ENCODE peak calls at places on chromosomes 5 and 9, in six cellular contexts. One of them, this sample, is unnamed.

GRCh38 chr5:3389471-3390026 is 206.1 kb upstream of the IRX1 start:
- DNase-seq in neuronal stem cell: no peak
- DNase-seq in H9: no peak
- DNase-seq in mesenchymal stem cell: no peak
- DNase-seq in IMR-90: no peak
- DNase-seq in H1: no peak
- DNase-seq in this sample: peak; percentile 11

GRCh38 chr5:123285122-123286011 is 137.8 kb downstream of the CEP120 start:
- DNase-seq in neuronal stem cell: peak; percentile 33
- DNase-seq in H9: peak; percentile 35
- DNase-seq in mesenchymal stem cell: peak; percentile 79
- DNase-seq in IMR-90: peak; percentile 61
- DNase-seq in H1: peak; percentile 54
- DNase-seq in this sample: peak; percentile 82

GRCh38 chr5:150163547-150164059 is 3.0 kb upstream of the CDX1 start:
- DNase-seq in neuronal stem cell: no peak
- DNase-seq in H9: peak; percentile 64
- DNase-seq in mesenchymal stem cell: no peak
- DNase-seq in IMR-90: no peak
- DNase-seq in H1: no peak
- DNase-seq in this sample: peak; percentile 38

GRCh38 chr9:91214086-91214485 is 147.6 kb downstream of the AUH start:
- DNase-seq in neuronal stem cell: no peak
- DNase-seq in H9: no peak
- DNase-seq in mesenchymal stem cell: no peak
- DNase-seq in IMR-90: peak; percentile 39
- DNase-seq in H1: no peak
- DNase-seq in this sample: no peak

GRCh38 chr5:96026334-96027065 is 64.8 kb upstream of the ELL2 start:
- DNase-seq in neuronal stem cell: no peak
- DNase-seq in H9: no peak
- DNase-seq in mesenchymal stem cell: peak; percentile 40
- DNase-seq in IMR-90: peak; percentile 78
- DNase-seq in H1: no peak
- DNase-seq in this sample: no peak

GRCh38 chr9:36962721-36963120 is 71.3 kb downstream of the PAX5 start:
- DNase-seq in neuronal stem cell: no peak
- DNase-seq in H9: peak; percentile 25
- DNase-seq in mesenchymal stem cell: no peak
- DNase-seq in IMR-90: no peak
- DNase-seq in H1: peak; percentile 37
- DNase-seq in this sample: no peak

GRCh38 chr9:96199006-96199405 is 103.0 kb downstream of the HSD17B3 start:
- DNase-seq in neuronal stem cell: no peak
- DNase-seq in H9: no peak
- DNase-seq in mesenchymal stem cell: no peak
- DNase-seq in IMR-90: no peak
- DNase-seq in H1: no peak
- DNase-seq in this sample: no peak

GRCh38 chr9:92426501-92426900 is 2.2 kb upstream of the OMD start:
- DNase-seq in neuronal stem cell: no peak
- DNase-seq in H9: no peak
- DNase-seq in mesenchymal stem cell: no peak
- DNase-seq in IMR-90: no peak
- DNase-seq in H1: no peak
- DNase-seq in this sample: no peak

GRCh38 chr5:1468247-1468612 is 23.0 kb upstream of the SLC6A3 start:
- DNase-seq in neuronal stem cell: no peak
- DNase-seq in H9: peak; percentile 73
- DNase-seq in mesenchymal stem cell: no peak
- DNase-seq in IMR-90: no peak
- DNase-seq in H1: peak; percentile 78
- DNase-seq in this sample: peak; percentile 61

GRCh38 chr9:111178361-111179043 is 140.2 kb upstream of the LPAR1 start:
- DNase-seq in neuronal stem cell: no peak
- DNase-seq in H9: no peak
- DNase-seq in mesenchymal stem cell: peak; percentile 28
- DNase-seq in IMR-90: peak; percentile 95
- DNase-seq in H1: no peak
- DNase-seq in this sample: no peak

GRCh38 chr5:145072880-145073279 is 762.3 kb downstream of the PRELID2 start:
- DNase-seq in neuronal stem cell: peak; percentile 24
- DNase-seq in H9: no peak
- DNase-seq in mesenchymal stem cell: no peak
- DNase-seq in IMR-90: no peak
- DNase-seq in H1: no peak
- DNase-seq in this sample: no peak

GRCh38 chr9:137084526-137084925 is 2.3 kb upstream of the MAN1B1 start:
- DNase-seq in neuronal stem cell: no peak
- DNase-seq in H9: no peak
- DNase-seq in mesenchymal stem cell: no peak
- DNase-seq in IMR-90: no peak
- DNase-seq in H1: no peak
- DNase-seq in this sample: no peak

GRCh38 chr9:126472446-126472845 is 141.3 kb upstream of the LMX1B start:
- DNase-seq in neuronal stem cell: no peak
- DNase-seq in H9: no peak
- DNase-seq in mesenchymal stem cell: no peak
- DNase-seq in IMR-90: no peak
- DNase-seq in H1: no peak
- DNase-seq in this sample: no peak

GRCh38 chr5:56459978-56460377 is 226.8 kb upstream of the ANKRD55 start:
- DNase-seq in neuronal stem cell: no peak
- DNase-seq in H9: no peak
- DNase-seq in mesenchymal stem cell: no peak
- DNase-seq in IMR-90: no peak
- DNase-seq in H1: no peak
- DNase-seq in this sample: no peak

GRCh38 chr5:56459394-56459793 is 226.3 kb upstream of the ANKRD55 start:
- DNase-seq in neuronal stem cell: no peak
- DNase-seq in H9: no peak
- DNase-seq in mesenchymal stem cell: no peak
- DNase-seq in IMR-90: no peak
- DNase-seq in H1: no peak
- DNase-seq in this sample: no peak

GRCh38 chr5:56456002-56456401 is 222.9 kb upstream of the ANKRD55 start:
- DNase-seq in neuronal stem cell: no peak
- DNase-seq in H9: no peak
- DNase-seq in mesenchymal stem cell: peak; percentile 19
- DNase-seq in IMR-90: peak; percentile 76
- DNase-seq in H1: no peak
- DNase-seq in this sample: no peak

GRCh38 chr5:56455417-56455816 is 222.3 kb upstream of the ANKRD55 start:
- DNase-seq in neuronal stem cell: no peak
- DNase-seq in H9: no peak
- DNase-seq in mesenchymal stem cell: no peak
- DNase-seq in IMR-90: no peak
- DNase-seq in H1: no peak
- DNase-seq in this sample: no peak

GRCh38 chr5:56457887-56458451 is 224.8 kb upstream of the ANKRD55 start:
- DNase-seq in neuronal stem cell: no peak
- DNase-seq in H9: no peak
- DNase-seq in mesenchymal stem cell: no peak
- DNase-seq in IMR-90: peak; percentile 78
- DNase-seq in H1: no peak
- DNase-seq in this sample: no peak
- H2AK5ac ChIP-seq in neuronal stem cell: no peak overlapping the region
- H2AK5ac ChIP-seq in H9: no peak overlapping the region
- H2AK5ac ChIP-seq in mesenchymal stem cell: peak overlapping the region; percentile 18
- H2AK5ac ChIP-seq in IMR-90: peak overlapping the region; percentile 73
- H2AK5ac ChIP-seq in H1: no peak overlapping the region
- H2AK5ac ChIP-seq in this sample: no peak overlapping the region

GRCh38 chr9:114350636-114351396 is 21.1 kb downstream of the ORM2 start:
- DNase-seq in neuronal stem cell: no peak
- DNase-seq in H9: no peak
- DNase-seq in mesenchymal stem cell: no peak
- DNase-seq in IMR-90: no peak
- DNase-seq in H1: no peak
- DNase-seq in this sample: no peak
- H2AK5ac ChIP-seq in neuronal stem cell: peak overlapping the region; percentile 44
- H2AK5ac ChIP-seq in H9: no peak overlapping the region
- H2AK5ac ChIP-seq in mesenchymal stem cell: no peak overlapping the region
- H2AK5ac ChIP-seq in IMR-90: no peak overlapping the region
- H2AK5ac ChIP-seq in H1: no peak overlapping the region
- H2AK5ac ChIP-seq in this sample: no peak overlapping the region

GRCh38 chr5:177494356-177495195 is 2.8 kb downstream of the PDLIM7 start:
- DNase-seq in neuronal stem cell: peak; percentile 54
- DNase-seq in H9: peak; percentile 86
- DNase-seq in mesenchymal stem cell: peak; percentile 94
- DNase-seq in IMR-90: peak; percentile 92
- DNase-seq in H1: peak; percentile 75
- DNase-seq in this sample: peak; percentile 97
- H2AK5ac ChIP-seq in neuronal stem cell: peak overlapping the region; percentile 87
- H2AK5ac ChIP-seq in H9: no peak overlapping the region
- H2AK5ac ChIP-seq in mesenchymal stem cell: peak overlapping the region; percentile 90
- H2AK5ac ChIP-seq in IMR-90: peak overlapping the region; percentile 100
- H2AK5ac ChIP-seq in H1: no peak overlapping the region
- H2AK5ac ChIP-seq in this sample: no peak overlapping the region

DNA sequence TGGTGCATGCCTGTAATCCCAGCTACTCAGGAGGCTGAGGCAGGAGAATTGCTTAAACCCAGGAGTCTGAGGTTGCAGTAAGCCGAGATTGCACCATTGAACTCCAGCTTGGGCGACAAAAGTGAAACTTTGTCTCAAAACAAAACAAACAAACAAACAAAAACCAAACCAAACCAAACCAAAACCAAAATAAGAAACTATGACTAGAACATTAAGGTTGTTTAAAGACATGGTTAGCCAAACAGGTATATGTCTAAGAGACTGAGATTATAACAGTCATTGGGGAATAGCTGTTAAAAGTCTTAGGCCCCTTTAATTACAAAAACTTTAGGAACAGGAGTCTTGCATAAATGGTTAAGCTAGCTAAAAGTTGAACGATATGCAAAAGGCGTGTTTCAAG is 63.6 kb downstream of the PRDM9 start:
- DNase-seq in neuronal stem cell: no peak
- DNase-seq in H9: no peak
- DNase-seq in mesenchymal stem cell: no peak
- DNase-seq in IMR-90: no peak
- DNase-seq in H1: no peak
- DNase-seq in this sample: no peak
- H2AK5ac ChIP-seq in neuronal stem cell: no peak overlapping the region
- H2AK5ac ChIP-seq in H9: no peak overlapping the region
- H2AK5ac ChIP-seq in mesenchymal stem cell: no peak overlapping the region
- H2AK5ac ChIP-seq in IMR-90: no peak overlapping the region
- H2AK5ac ChIP-seq in H1: no peak overlapping the region
- H2AK5ac ChIP-seq in this sample: no peak overlapping the region

GRCh38 chr5:164484948-164485347 is 979.5 kb downstream of the MAT2B start:
- DNase-seq in neuronal stem cell: no peak
- DNase-seq in H9: no peak
- DNase-seq in mesenchymal stem cell: no peak
- DNase-seq in IMR-90: no peak
- DNase-seq in H1: no peak
- DNase-seq in this sample: no peak
- H2AK5ac ChIP-seq in neuronal stem cell: no peak overlapping the region
- H2AK5ac ChIP-seq in H9: no peak overlapping the region
- H2AK5ac ChIP-seq in mesenchymal stem cell: no peak overlapping the region
- H2AK5ac ChIP-seq in IMR-90: no peak overlapping the region
- H2AK5ac ChIP-seq in H1: no peak overlapping the region
- H2AK5ac ChIP-seq in this sample: no peak overlapping the region

GRCh38 chr9:89743576-89744254 is 138.9 kb downstream of the GADD45G start:
- DNase-seq in neuronal stem cell: no peak
- DNase-seq in H9: peak; percentile 76
- DNase-seq in mesenchymal stem cell: no peak
- DNase-seq in IMR-90: no peak
- DNase-seq in H1: peak; percentile 61
- DNase-seq in this sample: peak; percentile 85

GRCh38 chr9:89744255-89744648 is 139.4 kb downstream of the GADD45G start:
- DNase-seq in neuronal stem cell: no peak
- DNase-seq in H9: no peak
- DNase-seq in mesenchymal stem cell: no peak
- DNase-seq in IMR-90: no peak
- DNase-seq in H1: no peak
- DNase-seq in this sample: no peak

GRCh38 chr9:89742660-89743059 is 137.8 kb downstream of the GADD45G start:
- DNase-seq in neuronal stem cell: no peak
- DNase-seq in H9: no peak
- DNase-seq in mesenchymal stem cell: no peak
- DNase-seq in IMR-90: no peak
- DNase-seq in H1: no peak
- DNase-seq in this sample: no peak

GRCh38 chr9:89744730-89745129 is 139.9 kb downstream of the GADD45G start:
- DNase-seq in neuronal stem cell: no peak
- DNase-seq in H9: no peak
- DNase-seq in mesenchymal stem cell: no peak
- DNase-seq in IMR-90: no peak
- DNase-seq in H1: no peak
- DNase-seq in this sample: peak; percentile 58

DNA sequence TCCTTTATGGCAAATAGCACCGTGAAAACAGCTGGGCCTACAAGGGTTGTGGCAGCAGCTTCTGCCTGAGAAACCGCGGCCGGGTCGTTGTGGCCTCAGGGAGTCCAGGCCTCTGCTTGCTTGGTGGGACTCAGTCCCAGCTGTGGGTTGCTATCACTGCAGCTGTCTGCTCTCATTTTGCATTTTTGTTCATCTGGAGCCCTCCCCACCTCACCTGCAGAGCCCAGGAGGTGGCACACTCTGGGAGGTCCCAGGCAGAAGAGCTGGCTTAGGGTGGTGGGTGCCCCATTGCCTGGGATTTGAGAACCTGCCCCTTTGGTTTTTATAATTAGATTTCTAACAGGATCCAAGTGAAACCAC is 138.4 kb downstream of the GADD45G start:
- DNase-seq in neuronal stem cell: no peak
- DNase-seq in H9: no peak
- DNase-seq in mesenchymal stem cell: no peak
- DNase-seq in IMR-90: no peak
- DNase-seq in H1: no peak
- DNase-seq in this sample: no peak
- H2AK5ac ChIP-seq in neuronal stem cell: peak overlapping the region; percentile 20
- H2AK5ac ChIP-seq in H9: no peak overlapping the region
- H2AK5ac ChIP-seq in mesenchymal stem cell: no peak overlapping the region
- H2AK5ac ChIP-seq in IMR-90: no peak overlapping the region
- H2AK5ac ChIP-seq in H1: no peak overlapping the region
- H2AK5ac ChIP-seq in this sample: no peak overlapping the region

GRCh38 chr9:133122167-133122550 is 1.1 kb upstream of the RALGDS start:
- DNase-seq in neuronal stem cell: no peak
- DNase-seq in H9: no peak
- DNase-seq in mesenchymal stem cell: no peak
- DNase-seq in IMR-90: no peak
- DNase-seq in H1: no peak
- DNase-seq in this sample: no peak
- H2AK5ac ChIP-seq in neuronal stem cell: no peak overlapping the region
- H2AK5ac ChIP-seq in H9: no peak overlapping the region
- H2AK5ac ChIP-seq in mesenchymal stem cell: peak overlapping the region; percentile 10
- H2AK5ac ChIP-seq in IMR-90: no peak overlapping the region
- H2AK5ac ChIP-seq in H1: no peak overlapping the region
- H2AK5ac ChIP-seq in this sample: no peak overlapping the region